ENCODE peak calls at places on chromosomes 11 and 22, in nine cellular contexts. S is kidney epithelial cell, I is A549, Q is fibroblast of mammary gland, V is brain microvascular endothelial cell, A is cardiac fibroblast, R is testis, U is lower leg skin, P is AG04450. O is an unnamed sample.

GRCh38 chr11:68652683-68653156 is 31.6 kb upstream of the GAL start:
- DNase-seq in V (no peak), S (no peak), R (no peak), U (no peak), I (no peak), Q (no peak), P (no peak), A (no peak), O (no peak)

GRCh38 chr11:33747969-33748368 is 11.7 kb upstream of the CD59 start:
- DNase-seq in Q (no peak), P (no peak), U (no peak), S (no peak), I (no peak), V (no peak), A (peak; percentile 71), R (no peak), O (peak; percentile 67)

GRCh38 chr22:35113341-35113740 is 47.4 kb downstream of the ISX start:
- DNase-seq in V (no peak), U (peak; percentile 72), I (no peak), Q (no peak), A (no peak), P (no peak), S (no peak), R (no peak), O (no peak)

GRCh38 chr11:109016724-109017123 is 351.9 kb downstream of the DDX10 start:
- DNase-seq in R (no peak), S (no peak), P (no peak), U (no peak), Q (no peak), I (no peak), A (no peak), V (no peak), O (no peak)

GRCh38 chr11:46215208-46215931 is 62.1 kb upstream of the CREB3L1 start:
- DNase-seq in P (no peak), S (no peak), Q (no peak), U (no peak), I (no peak), R (no peak), A (no peak), V (no peak), O (no peak)

GRCh38 chr11:93717501-93717900 is 23.8 kb downstream of the TAF1D start:
- DNase-seq in R (no peak), P (no peak), S (no peak), Q (no peak), V (peak; percentile 18), A (no peak), I (no peak), U (no peak), O (no peak)

GRCh38 chr22:30564766-30565118 is 9.7 kb downstream of the GAL3ST1 start:
- DNase-seq in P (no peak), U (no peak), A (no peak), R (no peak), Q (no peak), I (no peak), S (no peak), V (no peak), O (no peak)

GRCh38 chr11:6414874-6415328 is 4.0 kb downstream of the APBB1 start:
- DNase-seq in Q (no peak), A (peak; percentile 7), P (no peak), U (no peak), I (no peak), V (no peak), R (no peak), S (no peak), O (no peak)

GRCh38 chr11:35352107-35352888 is 67.1 kb downstream of the SLC1A2 start:
- DNase-seq in P (no peak), R (peak; percentile 21), V (no peak), A (peak; percentile 69), I (no peak), U (no peak), S (no peak), Q (peak; percentile 83), O (peak; percentile 64)

GRCh38 chr22:39183991-39184585 is 31.6 kb upstream of the CBX7 start:
- DNase-seq in A (peak; percentile 90), V (peak; percentile 81), S (no peak), U (peak; percentile 78), R (peak; percentile 48), I (no peak), P (no peak), Q (peak; percentile 41), O (peak; percentile 87)

GRCh38 chr11:9017773-9018172 is 14.0 kb upstream of the NRIP3 start:
- DNase-seq in Q (peak; percentile 71), R (peak; percentile 29), U (no peak), P (no peak), V (no peak), I (no peak), A (peak; percentile 22), S (no peak), O (peak; percentile 7)

GRCh38 chr11:94141511-94142307 is 13.1 kb downstream of the PANX1 start:
- DNase-seq in U (no peak), R (no peak), A (no peak), S (no peak), Q (no peak), P (no peak), I (no peak), V (no peak), O (no peak)

GRCh38 chr22:19825904-19826618 is 28.6 kb downstream of the GNB1L start:
- DNase-seq in Q (no peak), A (no peak), S (no peak), V (no peak), I (no peak), R (no peak), U (no peak), P (no peak), O (no peak)

GRCh38 chr22:46515208-46516111 is 22.0 kb downstream of the CELSR1 start:
- DNase-seq in U (no peak), P (no peak), I (no peak), Q (no peak), A (peak; percentile 32), S (no peak), R (no peak), V (peak; percentile 57), O (peak; percentile 19)

GRCh38 chr22:46511391-46512370 is 25.7 kb downstream of the CELSR1 start:
- DNase-seq in R (no peak), A (peak; percentile 19), P (no peak), V (no peak), Q (peak; percentile 31), I (no peak), U (no peak), S (no peak), O (peak; percentile 13)

GRCh38 chr22:46514592-46515207 is 22.7 kb downstream of the CELSR1 start:
- DNase-seq in R (no peak), A (peak; percentile 43), V (peak; percentile 55), S (no peak), U (no peak), P (no peak), I (peak; percentile 72), Q (peak; percentile 20), O (peak; percentile 30)

GRCh38 chr22:46513908-46514550 is 23.4 kb downstream of the CELSR1 start:
- DNase-seq in R (no peak), S (no peak), U (no peak), I (no peak), Q (no peak), A (no peak), P (no peak), V (no peak), O (no peak)

GRCh38 chr22:46512683-46513082 is 24.7 kb downstream of the CELSR1 start:
- DNase-seq in I (no peak), Q (no peak), S (no peak), U (no peak), A (no peak), R (no peak), P (no peak), V (no peak), O (no peak)
- TF ChIP-seq CTCF in I (no peak), Q (no peak), S (no peak), U (no peak), A (no peak), R (no peak), P (no peak), V (no peak), O (no peak)

GRCh38 chr22:42770448-42770726 is 49.7 kb upstream of the A4GALT start:
- DNase-seq in A (no peak), Q (no peak), R (no peak), U (no peak), S (no peak), P (no peak), I (no peak), V (no peak), O (no peak)
- H3K4me3 ChIP-seq in A (no peak overlapping the region), Q (no peak overlapping the region), R (no peak overlapping the region), U (no peak overlapping the region), S (no peak overlapping the region), P (no peak overlapping the region), I (no peak overlapping the region), V (no peak overlapping the region), O (no peak overlapping the region)

DNA sequence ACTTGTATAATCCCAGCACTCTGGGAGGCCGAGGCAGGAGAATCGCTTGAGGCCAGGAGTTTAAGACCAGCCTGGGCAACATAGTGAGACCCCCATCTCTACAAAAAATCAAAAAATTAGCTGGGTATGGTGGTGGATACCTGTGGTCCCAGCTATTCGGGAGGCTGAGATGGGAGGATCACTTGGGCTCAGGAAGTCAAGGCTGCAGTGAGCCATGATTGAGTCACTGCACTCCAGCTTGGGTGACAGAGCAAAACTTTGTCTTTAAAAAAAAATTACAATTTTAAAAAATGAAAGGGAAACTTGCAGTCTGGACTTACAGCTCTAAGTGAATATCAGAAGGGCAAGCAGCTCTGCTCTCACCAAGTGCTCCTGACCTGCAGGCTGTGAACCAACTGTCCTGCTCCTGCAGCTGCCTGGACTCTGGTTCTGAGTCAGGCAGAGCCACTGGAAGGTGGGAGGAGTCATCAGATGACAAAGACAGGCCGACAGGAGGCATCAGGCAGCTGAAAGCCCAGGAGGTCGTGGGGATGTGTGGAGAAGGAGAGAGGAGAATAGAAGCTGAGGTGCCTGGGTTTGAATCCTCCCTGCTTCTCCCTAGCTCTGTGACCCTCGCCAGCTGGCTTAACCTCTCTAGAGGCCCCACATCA is 9.6 kb downstream of the SMTNL1 start:
- DNase-seq in U (no peak), S (no peak), A (peak; percentile 27), Q (peak; percentile 69), P (no peak), I (peak; percentile 59), R (no peak), V (peak; percentile 46), O (peak; percentile 41)
- TF ChIP-seq CTCF in U (no peak), S (peak; percentile 23), A (no peak), Q (peak; percentile 24), P (peak; percentile 34), I (no peak), R (no peak), V (peak; percentile 39), O (peak; percentile 15)

DNA sequence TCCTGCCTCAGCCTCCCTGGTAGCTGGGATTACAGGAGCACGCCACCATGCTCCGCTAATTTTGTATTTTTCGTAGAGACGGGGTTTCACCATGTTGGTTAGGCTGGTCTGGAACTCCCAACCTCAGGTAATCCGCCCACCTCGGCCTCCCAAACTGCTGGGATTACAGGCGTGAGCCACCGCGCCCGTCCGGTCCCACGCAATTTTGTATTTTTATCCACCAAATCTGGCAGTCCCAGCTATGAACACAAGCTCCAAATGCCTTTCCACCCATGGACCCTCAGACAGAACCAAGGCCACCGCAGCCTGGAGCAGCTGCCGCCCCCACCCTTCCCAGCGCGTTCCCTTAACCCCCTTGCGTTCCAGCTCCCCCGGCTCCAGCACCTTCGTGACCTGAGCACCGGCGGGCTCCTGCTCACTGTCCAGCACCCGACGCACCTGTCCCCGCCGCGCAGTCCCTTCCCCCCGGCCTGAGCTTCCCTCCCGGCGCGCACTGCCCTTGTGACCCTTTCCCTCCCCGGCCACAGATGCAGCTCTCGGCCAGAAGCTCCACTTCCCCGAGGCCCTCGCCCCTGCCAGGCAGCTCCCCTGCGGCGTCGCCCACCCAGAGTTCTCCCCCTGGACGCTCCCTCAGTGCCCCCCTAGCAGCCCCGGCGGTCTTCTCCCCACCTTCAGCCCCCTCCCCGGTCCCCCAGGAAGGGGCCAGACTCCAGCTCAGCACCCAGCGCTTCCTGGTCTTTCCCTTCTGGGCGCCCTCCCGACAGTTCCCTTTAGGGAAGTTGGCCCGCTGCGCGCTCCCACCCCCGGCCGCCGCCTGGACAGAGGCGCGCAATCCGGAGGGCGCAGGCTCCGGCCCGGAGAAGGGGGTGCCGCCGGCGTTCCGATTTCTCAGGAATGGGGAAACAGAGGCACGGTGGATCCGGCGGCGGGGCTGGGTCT is 5.6 kb upstream of the ZBED4 start:
- DNase-seq in U (peak; percentile 86), Q (no peak), V (no peak), A (no peak), R (no peak), S (no peak), P (no peak), I (no peak), O (no peak)
- H3K4me3 ChIP-seq in U (peak overlapping the region; percentile 24), Q (no peak overlapping the region), V (no peak overlapping the region), A (peak overlapping the region; percentile 14), R (peak overlapping the region; percentile 42), S (peak overlapping the region; percentile 25), P (peak overlapping the region; percentile 29), I (peak overlapping the region; percentile 45), O (no peak overlapping the region)